ENCODE peak calls at places on chromosome 17, in nine cellular contexts. W is tibial artery; F is cardiac muscle cell; E is left ventricle myocardium inferior; T is effector memory CD4-positive, alpha-beta T cell; V is CD8-positive, alpha-beta memory T cell; Q is CD4-positive, CD25-positive, alpha-beta regulatory T cell; N is fibroblast of lung; U is tibial nerve. H is an unnamed sample. For H3K36me3 and H3K4me1, the result is how much of the 10 kb centered on the place peaks cover.

GRCh38 chr17:75350029-75350428 is 55.4 kb downstream of the GRB2 start:
- DNase-seq in W (no peak), F (no peak), E (no peak), T (no peak), V (no peak), Q (no peak), N (no peak), U (no peak), H (no peak)

GRCh38 chr17:33284022-33284421 is 9.1 kb downstream of the ASIC2 start:
- DNase-seq in W (no peak), F (no peak), E (no peak), T (no peak), V (no peak), Q (no peak), N (peak), U (peak), H (peak)

GRCh38 chr17:50037321-50038107 is 18.4 kb upstream of the ITGA3 start:
- DNase-seq in W (peak), F (no peak), E (peak), T (no peak), V (no peak), Q (no peak), N (peak), U (no peak), H (peak)

GRCh38 chr17:17297217-17297616 is 6.0 kb upstream of the NT5M start:
- DNase-seq in W (no peak), F (no peak), E (no peak), T (no peak), V (no peak), Q (no peak), N (no peak), U (no peak), H (no peak)

GRCh38 chr17:915416-916201 is 64.0 kb downstream of the NXN start:
- DNase-seq in W (no peak), F (peak), E (no peak), T (no peak), V (no peak), Q (no peak), N (no peak), U (peak), H (peak)

GRCh38 chr17:49016775-49017463 is 19.7 kb downstream of the IGF2BP1 start:
- DNase-seq in W (peak), F (peak), E (no peak), T (no peak), V (no peak), Q (no peak), N (peak), U (no peak), H (peak)

GRCh38 chr17:30920282-30920681 is 1.5 kb upstream of the ADAP2 start:
- DNase-seq in W (peak), F (peak), E (peak), T (no peak), V (no peak), Q (no peak), N (peak), U (no peak), H (no peak)

GRCh38 chr17:50920041-50920410 is 53.9 kb upstream of the TOB1 start:
- DNase-seq in W (no peak), F (no peak), E (no peak), T (no peak), V (no peak), Q (no peak), N (no peak), U (no peak), H (no peak)

GRCh38 chr17:18181358-18181757 is 2.3 kb upstream of the ALKBH5 start:
- DNase-seq in W (no peak), F (no peak), E (no peak), T (no peak), V (no peak), Q (no peak), N (no peak), U (no peak), H (no peak)

GRCh38 chr17:78342438-78343098 is 17.3 kb downstream of the SOCS3 start:
- DNase-seq in W (peak), F (no peak), E (peak), T (no peak), V (no peak), Q (no peak), N (peak), U (peak), H (no peak)

GRCh38 chr17:75504347-75505151 is 10.8 kb downstream of the CASKIN2 start:
- DNase-seq in W (peak), F (peak), E (no peak), T (no peak), V (peak), Q (peak), N (no peak), U (no peak), H (peak)

GRCh38 chr17:78122991-78123249 is 5.6 kb downstream of the TMC6 start:
- DNase-seq in W (no peak), F (no peak), E (no peak), T (no peak), V (no peak), Q (no peak), N (no peak), U (no peak), H (no peak)

GRCh38 chr17:39281806-39282205 is 56.1 kb upstream of the STAC2 start:
- DNase-seq in W (no peak), F (no peak), E (no peak), T (no peak), V (no peak), Q (no peak), N (no peak), U (no peak), H (no peak)

GRCh38 chr17:15414502-15415348 is 52.7 kb downstream of the CDRT4 start:
- DNase-seq in W (peak), F (peak), E (peak), T (no peak), V (no peak), Q (no peak), N (no peak), U (no peak), H (peak)

GRCh38 chr17:78176548-78177025 is 8.2 kb downstream of the SYNGR2 start:
- DNase-seq in W (peak), F (peak), E (peak), T (peak), V (peak), Q (peak), N (peak), U (peak), H (peak)

GRCh38 chr17:49249292-49249794 is 18.8 kb upstream of the PHOSPHO1 start:
- DNase-seq in W (no peak), F (peak), E (peak), T (no peak), V (no peak), Q (no peak), N (peak), U (no peak), H (peak)

GRCh38 chr17:61808442-61808841 is 54.9 kb downstream of the BRIP1 start:
- DNase-seq in W (no peak), F (no peak), E (no peak), T (no peak), V (no peak), Q (no peak), N (no peak), U (no peak), H (no peak)

GRCh38 chr17:17921192-17922082 is 50.8 kb downstream of the TOM1L2 start:
- DNase-seq in W (no peak), F (peak), E (no peak), T (no peak), V (no peak), Q (no peak), N (peak), U (no peak), H (no peak)

GRCh38 chr17:83079340-83079747 is at the start of gene METRNL:
- DNase-seq in W (peak), F (peak), E (peak), T (peak), V (peak), Q (peak), N (peak), U (no peak), H (peak)

GRCh38 chr17:3738562-3739295 is 15.0 kb downstream of the HASPIN start:
- DNase-seq in W (no peak), F (peak), E (no peak), T (peak), V (peak), Q (peak), N (peak), U (no peak), H (peak)

GRCh38 chr17:80160536-80160935 is 9.3 kb upstream of the CARD14 start:
- DNase-seq in W (no peak), F (no peak), E (no peak), T (no peak), V (no peak), Q (no peak), N (no peak), U (no peak), H (no peak)

GRCh38 chr17:78358538-78359215 is 1.2 kb downstream of the SOCS3 start:
- DNase-seq in W (no peak), F (peak), E (no peak), T (no peak), V (peak), Q (no peak), N (peak), U (no peak), H (peak)

GRCh38 chr17:41403409-41404023 is 6.1 kb upstream of the KRT31 start:
- DNase-seq in W (no peak), F (no peak), E (no peak), T (no peak), V (no peak), Q (no peak), N (peak), U (no peak), H (no peak)

GRCh38 chr17:66373944-66374817 is 71.8 kb downstream of the PRKCA start:
- DNase-seq in W (no peak), F (peak), E (peak), T (peak), V (peak), Q (peak), N (peak), U (no peak), H (peak)

GRCh38 chr17:72184805-72185204 is 64.0 kb downstream of the SOX9 start:
- DNase-seq in W (no peak), F (no peak), E (peak), T (no peak), V (no peak), Q (no peak), N (no peak), U (no peak), H (peak)

GRCh38 chr17:28901866-28902818 is 737 bp downstream of the DHRS13 start:
- DNase-seq in W (no peak), F (peak), E (peak), T (no peak), V (no peak), Q (peak), N (peak), U (no peak), H (peak)
- H3K27ac ChIP-seq in W (peak), F (peak), E (peak), T (peak), V (peak), Q (peak), N (peak), U (peak), H (peak)

GRCh38 chr17:47164263-47164662 is 24.8 kb downstream of the CDC27 start:
- DNase-seq in W (no peak), F (no peak), E (no peak), T (no peak), V (no peak), Q (no peak), N (no peak), U (no peak), H (no peak)
- H3K36me3 ChIP-seq in W (under half), F (under half), E (half or more), T (under half), V (under half), Q (under half), N (under half), U (half or more), H (under half)

DNA sequence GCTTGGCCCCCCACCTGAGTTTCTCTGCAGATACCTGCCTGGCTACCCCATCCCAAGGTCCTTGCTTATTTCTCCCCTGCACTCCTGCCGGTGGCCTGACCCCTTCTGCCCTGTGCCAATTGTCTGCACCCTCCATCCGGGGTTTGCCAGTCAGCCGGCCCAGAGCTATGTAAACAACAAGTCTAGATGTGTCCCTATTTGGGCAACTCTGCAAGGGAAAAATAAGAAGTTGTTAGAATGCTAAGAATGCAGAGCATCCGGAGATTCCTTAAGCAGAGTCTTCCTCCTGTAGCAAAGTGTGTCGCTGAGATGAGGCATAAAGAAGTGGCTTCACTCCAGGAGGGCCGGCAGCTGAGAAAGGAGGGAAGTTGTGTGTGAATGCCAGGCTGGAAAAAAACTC is 46.6 kb downstream of the RGS9 start:
- DNase-seq in W (no peak), F (peak), E (no peak), T (no peak), V (no peak), Q (no peak), N (no peak), U (no peak), H (peak)
- H3K4me1 ChIP-seq in W (under half), F (under half), E (under half), T (under half), V (under half), Q (under half), N (under half), U (under half), H (under half)

DNA sequence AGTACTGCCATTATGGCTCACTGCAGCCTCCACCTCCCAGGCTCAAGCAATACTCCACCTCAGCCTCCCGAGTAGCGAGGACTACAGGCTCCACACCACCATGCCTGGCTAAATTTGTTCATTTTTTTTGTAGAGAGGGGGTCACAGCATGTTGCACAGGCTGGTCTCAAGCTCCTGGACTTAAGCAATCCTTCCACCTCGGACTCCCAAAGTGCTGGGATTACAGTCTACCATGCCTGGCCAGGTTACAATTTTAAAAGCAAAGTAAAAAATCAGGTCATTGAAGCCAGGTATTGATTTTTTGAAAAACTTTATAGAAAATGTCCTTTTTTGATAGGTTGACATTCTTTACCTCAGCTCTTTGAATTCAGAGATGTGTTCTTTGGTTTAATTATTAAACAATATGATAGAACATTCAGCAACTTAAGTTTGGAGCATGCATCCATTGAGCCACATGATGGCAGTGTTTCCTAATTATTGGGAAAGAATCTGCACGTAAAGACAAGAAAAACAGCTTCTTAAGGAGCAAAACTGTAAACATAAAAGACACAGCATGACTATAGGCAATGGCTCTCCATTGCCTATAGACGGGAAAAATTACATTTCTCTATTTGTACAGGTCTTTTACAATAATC is 1.7 kb upstream of the SLC16A11 start:
- DNase-seq in W (no peak), F (peak), E (no peak), T (no peak), V (peak), Q (peak), N (peak), U (peak), H (peak)
- H3K27ac ChIP-seq in W (no peak), F (no peak), E (no peak), T (peak), V (peak), Q (peak), N (no peak), U (no peak), H (peak)

DNA sequence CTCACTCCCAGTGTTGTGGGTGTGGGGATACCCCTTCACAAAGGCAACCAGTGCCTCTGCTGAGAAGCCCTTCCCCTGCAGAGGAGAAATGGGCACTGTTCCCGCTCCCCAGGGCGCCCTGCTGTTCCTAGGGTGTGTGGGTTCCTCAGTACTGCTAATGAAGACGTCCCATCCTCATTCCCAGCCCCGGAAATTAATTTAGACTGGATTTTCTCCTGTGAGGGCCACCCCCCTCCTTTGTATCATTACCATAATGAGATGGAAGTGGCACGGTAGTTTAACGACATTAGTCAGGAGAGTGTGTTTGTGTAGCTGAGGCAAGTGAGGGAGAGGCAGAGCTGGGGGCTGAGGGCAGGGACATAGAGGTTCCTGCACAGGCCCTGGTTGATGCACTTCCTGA is 53.2 kb downstream of the PIPOX start:
- DNase-seq in W (no peak), F (no peak), E (no peak), T (no peak), V (no peak), Q (no peak), N (no peak), U (no peak), H (no peak)
- H3K36me3 ChIP-seq in W (half or more), F (half or more), E (half or more), T (half or more), V (half or more), Q (half or more), N (under half), U (half or more), H (half or more)

GRCh38 chr17:74223901-74224300 is 10.5 kb downstream of the TTYH2 start:
- DNase-seq in W (no peak), F (no peak), E (no peak), T (no peak), V (no peak), Q (no peak), N (no peak), U (no peak), H (no peak)

GRCh38 chr17:74218436-74218835 is 5.1 kb downstream of the TTYH2 start:
- DNase-seq in W (no peak), F (no peak), E (no peak), T (no peak), V (no peak), Q (no peak), N (no peak), U (no peak), H (no peak)

GRCh38 chr17:74222399-74222798 is 9.0 kb downstream of the TTYH2 start:
- DNase-seq in W (no peak), F (no peak), E (no peak), T (no peak), V (no peak), Q (no peak), N (no peak), U (no peak), H (no peak)

GRCh38 chr17:74219576-74220133 is 6.3 kb downstream of the TTYH2 start:
- DNase-seq in W (no peak), F (no peak), E (no peak), T (no peak), V (no peak), Q (no peak), N (no peak), U (no peak), H (no peak)

DNA sequence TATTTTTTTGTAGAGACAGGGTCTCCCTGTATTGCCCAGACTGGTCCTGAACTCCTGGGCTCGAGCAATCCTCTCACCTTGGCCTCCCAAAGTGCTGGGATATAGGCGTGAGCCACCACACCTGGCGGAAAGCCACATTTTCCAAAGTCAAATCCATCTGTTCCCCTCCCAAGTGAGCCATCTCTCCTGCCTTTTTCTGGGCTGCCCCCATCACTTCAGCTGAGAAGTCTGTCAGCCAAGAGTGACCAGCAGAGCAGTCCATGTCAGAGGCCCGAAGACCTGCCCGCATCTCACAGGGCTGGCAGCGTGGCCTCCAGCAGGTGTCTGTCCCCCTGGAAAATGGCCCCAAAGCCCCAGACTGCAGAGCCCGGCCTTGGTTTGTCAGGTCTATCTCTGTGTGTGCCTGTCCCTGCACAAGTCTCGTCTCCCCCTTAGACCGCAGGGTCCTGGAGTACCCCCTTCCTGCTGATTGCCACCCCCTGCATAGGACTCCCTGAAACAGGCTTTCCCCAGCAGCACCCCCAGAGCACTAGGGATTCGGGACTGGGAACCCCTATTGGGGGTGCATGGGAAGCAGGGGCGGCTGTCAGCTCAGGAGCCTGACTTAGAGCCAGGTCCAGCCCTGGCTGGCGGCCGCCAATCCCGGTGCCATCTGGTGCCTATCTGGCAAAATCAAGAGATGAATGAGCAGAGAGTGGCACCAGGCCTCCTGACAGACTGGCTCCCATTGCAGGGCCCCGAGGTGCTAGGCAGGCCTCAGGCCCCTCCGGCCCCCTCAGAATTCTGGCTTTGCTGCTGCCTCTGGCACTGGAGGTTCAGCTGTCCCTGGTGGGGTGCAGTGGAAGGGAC is 7.8 kb downstream of the TTYH2 start:
- DNase-seq in W (no peak), F (no peak), E (no peak), T (no peak), V (no peak), Q (no peak), N (no peak), U (no peak), H (no peak)
- H3K4me1 ChIP-seq in W (under half), F (under half), E (under half), T (under half), V (under half), Q (under half), N (under half), U (under half), H (under half)